ENCODE peak calls at places on chromosomes 2 and 18, in seven cellular contexts. A, Y, W, D, N, E and F are unnamed samples.

GRCh38 chr2:223019390-223019930 is 32.5 kb upstream of the KCNE4 start:
- DNase-seq in W (no peak), A (no peak), E (no peak), D (no peak), N (no peak), Y (no peak), F (peak)

GRCh38 chr2:237818066-237818473 is 19.5 kb downstream of the RBM44 start:
- DNase-seq in A (no peak), W (peak), Y (no peak), E (no peak), N (no peak), D (peak), F (peak)

GRCh38 chr18:11828772-11829432 is 22.3 kb upstream of the CHMP1B start:
- DNase-seq in N (no peak), E (no peak), W (no peak), Y (no peak), D (no peak), A (no peak), F (no peak)

GRCh38 chr2:160299540-160299939 is 99.5 kb upstream of the ITGB6 start:
- DNase-seq in E (no peak), W (no peak), A (no peak), D (no peak), N (no peak), Y (no peak), F (peak)

GRCh38 chr2:215967590-215968373 is 45.6 kb downstream of the MREG start:
- DNase-seq in W (no peak), D (no peak), Y (no peak), E (no peak), N (no peak), A (no peak), F (no peak)

GRCh38 chr2:235960716-235961640 is 207.2 kb downstream of the GBX2 start:
- DNase-seq in N (no peak), E (no peak), W (no peak), A (no peak), D (no peak), Y (no peak), F (no peak)

GRCh38 chr2:159290289-159290907 is 3.9 kb upstream of the WDSUB1 start:
- DNase-seq in A (no peak), W (peak), E (no peak), N (no peak), D (peak), Y (peak), F (peak)

GRCh38 chr18:1505856-1506255 is 601.2 kb downstream of the ADCYAP1 start:
- DNase-seq in E (no peak), Y (no peak), W (no peak), D (no peak), A (no peak), N (no peak), F (no peak)

GRCh38 chr2:12841021-12841420 is 124.3 kb downstream of the TRIB2 start:
- DNase-seq in D (no peak), E (no peak), A (no peak), Y (no peak), N (no peak), W (no peak), F (no peak)

GRCh38 chr18:13918898-13919297 is 3.6 kb upstream of the MC2R start:
- DNase-seq in Y (no peak), E (no peak), D (no peak), W (no peak), A (no peak), N (no peak), F (no peak)

GRCh38 chr2:191319181-191319580 is 74.0 kb downstream of the MYO1B start:
- DNase-seq in D (no peak), Y (no peak), E (no peak), W (peak), A (no peak), N (no peak), F (peak)